ENCODE peak calls at places on chromosomes 3 and 15, in five cellular contexts. F is dorsolateral prefrontal cortex, S is tibial artery, Z is cardiac fibroblast, Q is uterus. L is an unnamed sample.

GRCh38 chr15:40338921-40339620 is 1.7 kb downstream of the CCDC9B start:
- DNase-seq in F (no peak), S (peak; percentile 86), Z (peak; percentile 95), Q (peak; percentile 62), L (peak; percentile 91)

GRCh38 chr3:129708328-129708861 is 101.9 kb upstream of the PLXND1 start:
- DNase-seq in F (no peak), S (no peak), Z (no peak), Q (no peak), L (no peak)

GRCh38 chr15:50084932-50085331 is 34.1 kb downstream of the ATP8B4 start:
- DNase-seq in F (no peak), S (no peak), Z (no peak), Q (no peak), L (no peak)

GRCh38 chr3:364287-364686 is 167.7 kb downstream of the CHL1 start:
- DNase-seq in F (no peak), S (no peak), Z (no peak), Q (no peak), L (no peak)

GRCh38 chr3:104273046-104273649 is 1093.6 kb upstream of the ALCAM start:
- DNase-seq in F (no peak), S (no peak), Z (peak; percentile 60), Q (no peak), L (peak; percentile 24)

GRCh38 chr3:185362850-185363661 is at the start of gene MAP3K13:
- DNase-seq in F (peak; percentile 80), S (peak; percentile 87), Z (peak; percentile 96), Q (peak; percentile 82), L (peak; percentile 92)

GRCh38 chr15:56815247-56815646 is 81.9 kb upstream of the ZNF280D start:
- DNase-seq in F (no peak), S (no peak), Z (peak; percentile 22), Q (peak; percentile 52), L (no peak)

GRCh38 chr3:48209438-48209837 is 13.9 kb upstream of the CAMP start:
- DNase-seq in F (no peak), S (no peak), Z (no peak), Q (no peak), L (no peak)

GRCh38 chr3:77281721-77282120 is 241.8 kb downstream of the ROBO2 start:
- DNase-seq in F (no peak), S (no peak), Z (no peak), Q (no peak), L (no peak)

GRCh38 chr3:73115806-73116205 is 54.3 kb downstream of the EBLN2 start:
- DNase-seq in F (no peak), S (no peak), Z (no peak), Q (no peak), L (no peak)

GRCh38 chr3:157913052-157913451 is 193.2 kb downstream of the SHOX2 start:
- DNase-seq in F (no peak), S (no peak), Z (peak; percentile 26), Q (no peak), L (peak; percentile 79)

GRCh38 chr3:59247402-59247841 is 197.6 kb upstream of the CFAP20DC start:
- DNase-seq in F (no peak), S (no peak), Z (no peak), Q (no peak), L (no peak)

GRCh38 chr15:73375012-73375411 is 6.3 kb upstream of the HCN4 start:
- DNase-seq in F (no peak), S (no peak), Z (no peak), Q (no peak), L (no peak)

GRCh38 chr15:97661796-97662195 is 298.7 kb upstream of the ARRDC4 start:
- DNase-seq in F (no peak), S (no peak), Z (no peak), Q (no peak), L (no peak)

GRCh38 chr3:62319570-62320243 is 53.6 kb downstream of the FEZF2 start:
- DNase-seq in F (no peak), S (no peak), Z (no peak), Q (no peak), L (no peak)

GRCh38 chr15:71003314-71003713 is 110.7 kb downstream of the LRRC49 start:
- DNase-seq in F (no peak), S (no peak), Z (peak; percentile 60), Q (no peak), L (peak; percentile 14)

GRCh38 chr3:10407361-10407760 is 86.4 kb upstream of the SEC13 start:
- DNase-seq in F (no peak), S (no peak), Z (no peak), Q (no peak), L (no peak)

GRCh38 chr15:84400820-84401219 is 165.2 kb downstream of the GOLGA6L4 start:
- DNase-seq in F (no peak), S (no peak), Z (no peak), Q (no peak), L (no peak)

GRCh38 chr3:3068358-3068881 is 41.8 kb downstream of the IL5RA start:
- DNase-seq in F (no peak), S (no peak), Z (no peak), Q (no peak), L (no peak)

GRCh38 chr15:48170981-48171380 is 7.1 kb downstream of the MYEF2 start:
- DNase-seq in F (no peak), S (no peak), Z (no peak), Q (no peak), L (no peak)

GRCh38 chr3:981156-981555 is 111.7 kb upstream of the CNTN6 start:
- DNase-seq in F (no peak), S (no peak), Z (no peak), Q (no peak), L (no peak)

GRCh38 chr3:9384141-9384828 is 13.1 kb upstream of the SETD5 start:
- DNase-seq in F (no peak), S (no peak), Z (peak; percentile 65), Q (no peak), L (no peak)

GRCh38 chr15:99009741-99010370 is 2.3 kb upstream of the PGPEP1L start:
- DNase-seq in F (no peak), S (no peak), Z (no peak), Q (no peak), L (no peak)

DNA sequence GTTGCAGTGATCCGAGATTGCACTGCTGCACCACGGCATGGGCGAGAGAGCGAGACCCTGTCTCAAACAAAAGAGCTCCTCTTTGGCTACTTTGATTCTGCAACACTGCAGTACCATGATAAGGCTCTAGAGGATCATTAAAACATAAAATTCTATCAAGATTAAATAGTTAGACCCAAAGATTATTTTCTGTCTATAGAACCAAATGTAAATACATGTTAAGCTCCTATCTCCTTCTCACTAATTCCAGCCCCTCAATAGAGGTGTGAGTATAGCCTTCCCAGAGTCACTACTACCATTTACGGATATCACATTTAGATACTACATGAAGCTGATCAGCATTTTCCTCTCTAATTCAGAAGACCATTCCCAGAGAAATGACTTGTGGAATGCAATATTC is 4.3 kb upstream of the MUC13 start:
- DNase-seq in F (no peak), S (no peak), Z (no peak), Q (no peak), L (no peak)
- TF ChIP-seq CTCF in F (no peak), S (no peak), Z (no peak), Q (no peak), L (no peak)

GRCh38 chr15:93266291-93266690 is 177.3 kb upstream of the RGMA start:
- DNase-seq in F (no peak), S (no peak), Z (no peak), Q (no peak), L (no peak)
- H3K4me3 ChIP-seq in F (no peak overlapping the region), S (no peak overlapping the region), Z (no peak overlapping the region), Q (no peak overlapping the region), L (no peak overlapping the region)

GRCh38 chr15:29695486-29696167 is 126.6 kb downstream of the TJP1 start:
- DNase-seq in F (no peak), S (no peak), Z (no peak), Q (no peak), L (no peak)
- TF ChIP-seq CTCF in F (no peak), S (no peak), Z (no peak), Q (no peak), L (no peak)

DNA sequence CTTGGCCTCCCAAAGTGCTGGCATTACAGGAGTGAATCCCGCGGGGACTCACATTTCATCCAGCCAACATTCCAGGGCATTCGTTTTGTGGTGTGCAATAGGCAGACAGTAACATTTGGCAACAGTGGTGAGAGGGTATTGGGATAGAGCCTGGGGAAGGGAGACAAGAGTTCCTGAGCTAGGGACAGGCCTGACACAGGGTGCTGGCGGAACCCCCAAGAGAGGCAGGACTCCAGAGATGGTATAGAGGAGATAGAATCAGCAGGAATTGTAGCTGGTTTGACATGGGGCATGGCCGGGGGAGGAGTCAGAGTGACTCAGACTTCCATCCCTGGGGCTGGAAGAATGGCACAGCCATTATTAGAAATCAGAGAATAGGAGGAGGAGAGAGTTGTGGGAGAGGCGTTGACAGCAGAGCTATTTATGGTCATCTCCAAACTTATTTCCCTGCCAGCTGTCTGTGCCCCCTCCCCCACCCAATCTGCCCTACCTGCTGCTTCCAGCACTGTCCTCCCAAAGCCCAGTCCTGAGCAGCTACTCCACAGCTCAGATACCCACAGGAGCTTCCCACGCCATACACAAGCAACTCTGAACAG is 4.4 kb upstream of the IDH2 start:
- DNase-seq in F (peak; percentile 43), S (no peak), Z (peak; percentile 50), Q (no peak), L (peak; percentile 77)
- H3K4me3 ChIP-seq in F (no peak overlapping the region), S (no peak overlapping the region), Z (no peak overlapping the region), Q (no peak overlapping the region), L (no peak overlapping the region)

DNA sequence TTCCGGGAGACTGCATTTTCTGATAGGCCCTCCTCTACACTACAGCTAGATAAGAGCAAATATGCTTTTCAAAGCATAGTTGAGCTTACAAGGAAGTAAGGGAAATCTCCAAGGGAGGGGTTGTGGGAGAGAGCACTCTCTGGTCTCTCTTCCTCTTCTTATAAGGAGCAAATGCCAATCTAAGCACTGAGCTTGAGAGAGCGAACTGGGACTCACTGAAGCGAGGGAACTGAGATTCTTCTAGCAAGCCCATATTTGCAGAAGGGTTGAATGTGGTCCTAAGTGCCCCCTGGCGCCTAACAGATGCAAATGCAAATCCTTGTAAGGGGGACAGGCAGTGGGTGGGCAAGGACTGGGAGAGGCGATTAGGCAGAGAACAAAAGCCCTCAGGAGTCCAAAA is 164.8 kb downstream of the ERC2 start:
- DNase-seq in F (no peak), S (no peak), Z (peak; percentile 79), Q (no peak), L (peak; percentile 60)
- TF ChIP-seq CTCF in F (peak; percentile 36), S (peak; percentile 7), Z (peak; percentile 62), Q (no peak), L (peak; percentile 62)

GRCh38 chr3:18424862-18425640 is at the start of gene SATB1:
- DNase-seq in F (peak; percentile 65), S (peak; percentile 91), Z (peak; percentile 51), Q (peak; percentile 86), L (peak; percentile 45)

GRCh38 chr3:18428036-18428435 is 2.9 kb upstream of the SATB1 start:
- DNase-seq in F (no peak), S (no peak), Z (no peak), Q (no peak), L (no peak)

GRCh38 chr3:18425641-18426403 is 683 bp upstream of the SATB1 start:
- DNase-seq in F (peak; percentile 47), S (no peak), Z (no peak), Q (peak; percentile 18), L (peak; percentile 24)

GRCh38 chr3:18424213-18424861 is 802 bp downstream of the SATB1 start:
- DNase-seq in F (no peak), S (no peak), Z (no peak), Q (peak; percentile 18), L (no peak)

GRCh38 chr3:18426597-18426996 is 1.5 kb upstream of the SATB1 start:
- DNase-seq in F (no peak), S (no peak), Z (no peak), Q (no peak), L (no peak)
- H3K4me3 ChIP-seq in F (peak overlapping the region; percentile 90), S (no peak overlapping the region), Z (no peak overlapping the region), Q (no peak overlapping the region), L (no peak overlapping the region)